ENCODE peak calls at places on chromosomes 7 and 10, in four cellular contexts. B, G, C and U are unnamed samples.

GRCh38 chr7:105585850-105586500 is 4.7 kb upstream of the EFCAB10 start:
- DNase-seq in G (no peak), C (no peak), B (peak), U (no peak)

GRCh38 chr10:64306888-64307287 is 785.7 kb downstream of the REEP3 start:
- DNase-seq in G (no peak), B (no peak), C (no peak), U (no peak)

GRCh38 chr10:124339951-124340760 is 78.6 kb downstream of the OAT start:
- DNase-seq in C (no peak), B (no peak), G (no peak), U (no peak)

GRCh38 chr10:22544325-22545068 is 169.9 kb downstream of the PIP4K2A start:
- DNase-seq in B (no peak), G (no peak), C (no peak), U (no peak)

GRCh38 chr10:3708830-3709229 is 76.2 kb downstream of the KLF6 start:
- DNase-seq in B (peak), G (no peak), C (no peak), U (no peak)

GRCh38 chr10:31051703-31052102 is 20.0 kb upstream of the ZNF438 start:
- DNase-seq in B (no peak), G (no peak), C (peak), U (no peak)

GRCh38 chr10:37434091-37434490 is 308.7 kb downstream of the ANKRD30A start:
- DNase-seq in G (no peak), B (no peak), C (no peak), U (no peak)

GRCh38 chr7:29239638-29240037 is 45.1 kb downstream of the CHN2 start:
- DNase-seq in C (peak), G (no peak), B (peak), U (peak)

GRCh38 chr7:35241884-35242283 is 12.0 kb downstream of the TBX20 start:
- DNase-seq in C (no peak), B (no peak), G (no peak), U (no peak)

GRCh38 chr10:63525021-63525420 is 3.8 kb downstream of the REEP3 start:
- DNase-seq in C (no peak), G (no peak), B (no peak), U (no peak)

GRCh38 chr10:4136121-4136520 is 351.1 kb upstream of the KLF6 start:
- DNase-seq in C (no peak), B (no peak), G (no peak), U (no peak)

GRCh38 chr10:5604946-5605345 is 61.4 kb downstream of the ASB13 start:
- DNase-seq in C (no peak), B (no peak), G (no peak), U (no peak)

GRCh38 chr7:127588697-127589482 is 679 bp downstream of the ARF5 start:
- DNase-seq in G (peak), B (peak), C (peak), U (peak)

GRCh38 chr7:150962285-150962742 is 15.8 kb downstream of the KCNH2 start:
- DNase-seq in C (no peak), G (no peak), B (no peak), U (no peak)

GRCh38 chr7:100801833-100802568 is 25.3 kb downstream of the EPHB4 start:
- DNase-seq in B (peak), C (peak), G (peak), U (no peak)

GRCh38 chr7:124688991-124689390 is 76.6 kb downstream of the GPR37 start:
- DNase-seq in C (no peak), G (no peak), B (no peak), U (no peak)

GRCh38 chr10:96632974-96633373 is 46.2 kb upstream of the TM9SF3 start:
- DNase-seq in C (no peak), B (no peak), G (no peak), U (no peak)

GRCh38 chr7:125061776-125062397 is 132.3 kb upstream of the POT1 start:
- DNase-seq in B (peak), C (no peak), G (no peak), U (no peak)

GRCh38 chr7:50534690-50535290 is 30.4 kb downstream of the DDC start:
- DNase-seq in B (peak), C (peak), G (peak), U (no peak)

GRCh38 chr10:44647877-44648542 is 263.1 kb upstream of the CXCL12 start:
- DNase-seq in G (no peak), B (no peak), C (no peak), U (no peak)

GRCh38 chr7:12069757-12070156 is 141.3 kb upstream of the TMEM106B start:
- DNase-seq in G (no peak), C (no peak), B (no peak), U (no peak)

GRCh38 chr10:69757553-69758309 is 44.0 kb upstream of the COL13A1 start:
- DNase-seq in C (no peak), G (no peak), B (peak), U (no peak)

GRCh38 chr10:98125940-98126631 is 8.4 kb upstream of the R3HCC1L start:
- DNase-seq in C (no peak), B (no peak), G (no peak), U (no peak)

GRCh38 chr10:13973742-13974141 is 357.0 kb downstream of the FRMD4A start:
- DNase-seq in B (no peak), C (no peak), G (no peak), U (no peak)

GRCh38 chr7:104535841-104536240 is 207.4 kb downstream of the LHFPL3 start:
- DNase-seq in G (no peak), B (no peak), C (no peak), U (no peak)

GRCh38 chr10:51743146-51743545 is 43.8 kb upstream of the CSTF2T start:
- DNase-seq in G (no peak), B (no peak), C (no peak), U (no peak)

GRCh38 chr10:46026106-46026505 is 4.3 kb downstream of the NCOA4 start:
- DNase-seq in G (no peak), C (no peak), B (no peak), U (no peak)
- TF ChIP-seq NR3C1 in G (no peak), C (no peak), B (no peak), U (no peak)

GRCh38 chr10:86943316-86944030 is 13.9 kb downstream of the MMRN2 start:
- DNase-seq in B (no peak), G (no peak), C (no peak), U (peak)
- TF ChIP-seq NR3C1 in B (no peak), G (no peak), C (no peak), U (no peak)

DNA sequence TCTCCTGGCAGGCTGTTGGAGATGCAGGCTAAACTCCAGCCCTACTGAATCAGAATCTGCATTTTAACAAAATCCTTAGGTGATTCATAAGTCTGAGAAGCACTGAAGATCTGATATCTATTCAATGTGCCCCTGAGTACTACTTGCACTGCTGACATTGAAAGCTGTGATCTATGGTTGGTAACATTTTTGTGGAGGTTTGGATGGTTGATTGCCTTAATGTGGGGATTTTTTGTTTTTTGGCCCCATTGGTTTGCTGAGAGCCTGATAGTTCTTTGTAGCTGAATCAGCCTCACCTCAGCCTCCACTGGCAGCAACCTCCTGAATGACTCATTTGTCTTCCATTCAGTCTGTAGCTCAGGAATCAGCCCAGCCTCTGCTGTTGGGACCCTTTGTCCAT is 14.7 kb upstream of the LRRN3 start:
- DNase-seq in B (peak), C (no peak), G (no peak), U (no peak)
- TF ChIP-seq NR3C1 in B (no peak), C (no peak), G (no peak), U (no peak)

DNA sequence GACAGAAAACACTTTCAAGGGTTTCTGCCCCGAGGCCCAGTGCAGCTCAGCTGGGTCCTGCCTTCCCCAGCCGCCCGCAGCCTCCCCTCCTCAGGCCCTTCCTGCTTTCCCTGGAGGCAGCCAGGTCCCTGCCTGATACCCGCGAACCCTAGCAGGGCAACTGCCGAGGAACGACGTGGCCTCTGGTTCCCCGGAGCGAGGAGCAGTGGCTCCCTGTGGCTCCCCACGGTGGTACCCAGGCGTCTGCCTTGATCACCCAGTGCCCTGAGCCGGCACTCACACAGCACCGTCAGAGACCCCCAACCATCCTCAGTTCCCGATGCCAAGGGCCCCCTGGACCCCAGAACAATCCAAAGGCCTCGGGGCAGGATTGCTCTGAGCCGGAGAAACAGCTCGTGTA is 58.3 kb downstream of the CFAP46 start:
- DNase-seq in B (no peak), C (no peak), G (no peak), U (peak)
- TF ChIP-seq NR3C1 in B (no peak), C (no peak), G (no peak), U (no peak)

GRCh38 chr7:1415389-1415990 is 43.8 kb downstream of the MICALL2 start:
- DNase-seq in B (no peak), G (no peak), C (no peak), U (no peak)

GRCh38 chr7:1419688-1420087 is 39.6 kb downstream of the MICALL2 start:
- DNase-seq in C (no peak), G (no peak), B (no peak), U (no peak)

GRCh38 chr7:1421020-1421790 is 38.1 kb downstream of the MICALL2 start:
- DNase-seq in B (no peak), C (no peak), G (no peak), U (no peak)

GRCh38 chr7:1419310-1419634 is 40.0 kb downstream of the MICALL2 start:
- DNase-seq in C (no peak), G (no peak), B (no peak), U (no peak)

GRCh38 chr7:1418505-1419309 is 40.6 kb downstream of the MICALL2 start:
- DNase-seq in C (peak), B (peak), G (peak), U (peak)
- TF ChIP-seq NR3C1 in C (no peak), B (no peak), G (no peak), U (no peak)

GRCh38 chr7:129923709-129924108 is 29.1 kb downstream of the UBE2H start:
- DNase-seq in B (no peak), G (no peak), C (no peak), U (no peak)
- TF ChIP-seq NR3C1 in B (no peak), G (no peak), C (no peak), U (no peak)

DNA sequence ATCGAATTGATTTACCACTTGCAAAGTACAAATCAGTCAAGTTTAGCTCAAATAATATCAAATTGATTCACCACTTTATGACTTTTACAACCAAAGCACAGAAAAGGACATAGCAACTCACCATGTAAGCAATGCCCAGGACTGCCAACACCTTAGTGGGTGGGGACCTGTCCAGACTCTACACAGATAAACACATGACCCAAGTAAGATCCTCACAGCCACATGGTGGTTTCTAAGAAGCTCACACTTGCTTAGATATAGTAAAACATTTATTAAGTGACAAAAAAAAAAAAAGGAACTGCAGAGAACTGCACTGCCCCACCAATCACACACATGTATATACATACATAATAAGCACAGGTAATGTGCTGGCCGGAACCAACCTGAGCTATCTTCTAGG is 116.2 kb downstream of the SLC25A13 start:
- DNase-seq in G (no peak), B (no peak), C (no peak), U (no peak)
- TF ChIP-seq NR3C1 in G (no peak), B (no peak), C (no peak), U (no peak)

GRCh38 chr10:58243269-58243668 is 24.4 kb downstream of the IPMK start:
- DNase-seq in C (no peak), G (no peak), B (no peak), U (no peak)
- TF ChIP-seq NR3C1 in C (no peak), G (no peak), B (no peak), U (no peak)

DNA sequence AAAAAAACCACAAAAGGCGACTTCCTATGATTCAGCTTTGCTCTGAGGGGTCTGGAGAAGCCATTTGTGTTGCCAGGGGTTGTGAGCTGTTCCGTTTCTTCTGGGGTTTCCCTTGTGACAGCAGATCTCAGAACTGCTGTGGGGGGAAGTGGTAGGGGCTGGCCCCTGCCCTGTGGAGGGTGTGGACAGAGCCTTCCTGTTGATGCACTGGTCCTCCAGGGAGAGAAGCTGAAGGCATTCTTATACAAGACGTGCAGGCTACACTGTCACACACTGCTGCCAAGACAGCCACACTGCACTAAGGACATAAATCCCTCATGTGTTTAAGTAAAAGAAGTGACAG is 17.3 kb upstream of the CSGALNACT2 start:
- DNase-seq in C (no peak), B (no peak), G (no peak), U (no peak)
- TF ChIP-seq NR3C1 in C (no peak), B (no peak), G (no peak), U (no peak)

GRCh38 chr10:78267070-78267469 is 233.4 kb downstream of the RPS24 start:
- DNase-seq in C (no peak), G (no peak), B (no peak), U (no peak)

GRCh38 chr10:78261291-78261690 is 227.6 kb downstream of the RPS24 start:
- DNase-seq in B (no peak), C (no peak), G (no peak), U (no peak)

GRCh38 chr10:78267598-78267997 is 233.9 kb downstream of the RPS24 start:
- DNase-seq in G (no peak), B (no peak), C (no peak), U (no peak)

GRCh38 chr10:78263521-78263988 is 229.9 kb downstream of the RPS24 start:
- DNase-seq in C (peak), B (no peak), G (no peak), U (no peak)

GRCh38 chr10:78264361-78264760 is 230.7 kb downstream of the RPS24 start:
- DNase-seq in C (no peak), G (no peak), B (no peak), U (no peak)
- TF ChIP-seq NR3C1 in C (no peak), G (no peak), B (no peak), U (no peak)